ENCODE peak calls at places on chromosomes 7 and 10, in seven cellular contexts. U, E, A, Z, D, K and H are unnamed samples.

GRCh38 chr7:87155788-87156187 is 3.5 kb downstream of the DMTF1 start:
- DNase-seq in Z (no peak), K (no peak), U (no peak), A (no peak), D (no peak), E (no peak), H (no peak)

GRCh38 chr10:27944005-27944404 is 54.9 kb downstream of the ODAD2 start:
- DNase-seq in A (peak; percentile 78), Z (no peak), E (no peak), U (no peak), K (no peak), D (no peak), H (no peak)

GRCh38 chr7:104137971-104138370 is 69.8 kb downstream of the ORC5 start:
- DNase-seq in U (no peak), E (no peak), A (no peak), D (no peak), K (no peak), Z (peak; percentile 29), H (peak; percentile 84)

GRCh38 chr10:94292448-94293118 is 70.2 kb downstream of the NOC3L start:
- DNase-seq in Z (no peak), U (peak; percentile 76), E (no peak), K (no peak), D (peak; percentile 70), A (no peak), H (peak; percentile 13)

GRCh38 chr10:129057856-129058663 is 409.0 kb upstream of the MGMT start:
- DNase-seq in E (no peak), Z (no peak), A (peak; percentile 50), U (no peak), D (peak; percentile 27), K (no peak), H (no peak)

GRCh38 chr10:6431861-6432260 is 148.2 kb downstream of the PRKCQ start:
- DNase-seq in U (no peak), K (no peak), Z (no peak), E (no peak), A (no peak), D (no peak), H (no peak)

GRCh38 chr10:98309366-98310355 is 41.7 kb upstream of the LOXL4 start:
- DNase-seq in Z (peak; percentile 75), E (peak; percentile 38), K (peak; percentile 87), A (no peak), D (peak; percentile 76), U (peak; percentile 86), H (peak; percentile 80)

GRCh38 chr7:137172105-137172590 is 171.4 kb downstream of the PTN start:
- DNase-seq in U (no peak), A (no peak), D (no peak), E (no peak), K (no peak), Z (no peak), H (no peak)

GRCh38 chr7:13276977-13277376 is 589.5 kb downstream of the ARL4A start:
- DNase-seq in A (no peak), D (no peak), Z (no peak), U (no peak), K (no peak), E (no peak), H (peak; percentile 5)

GRCh38 chr7:43872401-43873165 is 3.3 kb upstream of the MRPS24 start:
- DNase-seq in Z (peak; percentile 57), A (peak; percentile 83), E (no peak), U (peak; percentile 81), K (no peak), D (peak; percentile 57), H (peak; percentile 87)

GRCh38 chr10:72145657-72146450 is 57.5 kb upstream of the SPOCK2 start:
- DNase-seq in D (no peak), U (no peak), Z (no peak), K (no peak), A (no peak), E (no peak), H (no peak)
- TF ChIP-seq CTCF in D (no peak), U (no peak), Z (no peak), K (no peak), A (no peak), E (no peak), H (no peak)

DNA sequence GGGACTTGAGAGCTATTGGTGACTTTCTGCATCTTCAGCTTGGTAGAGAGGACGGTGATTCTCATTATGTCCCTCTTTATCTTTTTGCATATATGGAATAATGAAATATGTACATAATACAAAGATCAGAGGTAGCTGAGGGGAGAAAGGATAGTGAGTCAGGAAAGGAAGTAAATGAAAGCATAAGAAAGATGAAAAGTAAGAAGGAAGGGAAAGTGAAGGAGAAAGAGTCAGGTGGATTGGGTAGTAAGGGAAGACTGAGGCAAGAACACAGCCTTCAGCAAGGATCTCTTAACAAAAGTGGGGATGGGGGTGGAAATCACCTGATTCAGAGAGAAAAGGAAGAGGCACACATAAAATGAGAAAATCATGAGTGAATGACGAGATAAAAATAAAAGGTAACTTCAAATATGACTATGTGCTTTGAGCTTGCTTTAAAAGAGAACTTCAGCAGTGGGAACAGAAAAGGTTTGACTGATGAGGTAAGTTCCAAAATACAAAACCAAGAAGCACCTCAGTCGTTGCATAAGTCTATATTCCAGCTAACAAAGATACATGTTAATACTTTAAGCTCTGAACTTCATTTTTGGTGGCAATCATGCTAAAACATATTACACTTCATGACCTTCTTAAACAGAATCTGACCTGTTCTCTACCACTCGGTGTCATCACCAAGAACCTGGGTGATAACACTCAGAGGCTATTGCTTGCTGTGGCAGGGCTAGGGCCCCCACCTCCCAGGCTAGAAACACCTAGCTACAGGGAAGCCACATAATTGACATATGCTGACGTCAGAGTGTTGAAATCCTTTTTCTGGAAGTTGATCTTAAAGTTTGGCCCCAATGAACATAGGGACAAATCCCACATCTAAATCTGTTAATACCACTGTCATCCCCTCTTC is 32.9 kb downstream of the NRCAM start:
- DNase-seq in D (no peak), A (no peak), Z (no peak), K (no peak), E (no peak), U (no peak), H (no peak)
- TF ChIP-seq CTCF in D (no peak), A (no peak), Z (no peak), K (no peak), E (no peak), U (no peak), H (no peak)

GRCh38 chr7:73978681-73979563 is 49.1 kb upstream of the ELN start:
- DNase-seq in A (peak; percentile 68), K (peak; percentile 45), D (peak; percentile 69), Z (no peak), E (no peak), U (peak; percentile 64), H (no peak)
- TF ChIP-seq CTCF in A (no peak), K (no peak), D (peak; percentile 62), Z (peak; percentile 37), E (no peak), U (peak; percentile 40), H (peak; percentile 72)

DNA sequence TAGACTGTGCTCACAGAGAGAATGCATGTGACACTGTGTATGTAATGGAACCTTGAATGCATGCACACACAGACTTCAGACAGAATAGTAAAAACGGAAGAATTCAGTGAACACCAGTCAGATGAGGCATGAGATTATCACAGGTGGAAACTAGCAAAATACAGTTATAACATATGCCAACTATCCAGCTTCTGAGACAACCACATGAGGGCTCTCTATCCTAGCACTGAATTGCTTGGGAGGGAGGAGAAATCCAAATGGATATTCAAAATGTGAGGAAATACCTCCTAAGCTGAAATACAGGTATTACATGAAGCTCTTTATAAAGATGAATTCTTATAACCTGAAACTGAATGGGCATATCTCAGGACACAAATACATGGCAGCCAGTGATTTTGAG is 30.6 kb downstream of the GARS1 start:
- DNase-seq in Z (no peak), U (no peak), A (no peak), E (no peak), D (no peak), K (no peak), H (no peak)
- TF ChIP-seq CTCF in Z (no peak), U (no peak), A (no peak), E (no peak), D (peak; percentile 35), K (no peak), H (peak; percentile 15)

GRCh38 chr10:112873541-112873940 is 76.5 kb upstream of the TCF7L2 start:
- DNase-seq in U (no peak), A (no peak), K (no peak), E (no peak), D (no peak), Z (no peak), H (no peak)

GRCh38 chr10:112871021-112871420 is 79.0 kb upstream of the TCF7L2 start:
- DNase-seq in A (no peak), D (no peak), Z (no peak), U (no peak), E (no peak), K (no peak), H (no peak)

GRCh38 chr10:112874982-112875381 is 75.1 kb upstream of the TCF7L2 start:
- DNase-seq in A (no peak), Z (no peak), D (no peak), K (no peak), E (no peak), U (no peak), H (no peak)

GRCh38 chr10:112875474-112876267 is 74.4 kb upstream of the TCF7L2 start:
- DNase-seq in A (no peak), D (no peak), U (no peak), K (no peak), E (no peak), Z (peak; percentile 34), H (no peak)

DNA sequence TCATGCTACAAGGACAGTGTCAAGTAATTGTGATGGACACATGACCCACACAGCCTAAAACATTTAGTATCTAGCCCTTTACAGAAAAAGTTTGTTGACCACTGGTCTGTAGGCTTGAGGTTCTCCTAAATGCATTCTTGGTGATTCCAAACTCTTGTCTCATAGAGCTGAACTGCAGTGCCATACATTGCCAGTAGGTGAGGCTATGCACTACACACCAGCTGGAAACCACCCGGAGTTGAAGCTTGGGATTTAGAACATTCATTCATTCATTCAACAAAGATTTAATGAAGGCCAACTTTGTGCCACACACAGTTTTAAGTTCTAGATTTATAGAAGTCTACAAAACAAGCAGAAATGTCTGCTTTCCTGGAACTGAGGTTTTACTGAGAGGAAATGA is 77.3 kb upstream of the TCF7L2 start:
- DNase-seq in A (no peak), Z (no peak), D (no peak), K (no peak), U (no peak), E (no peak), H (no peak)
- TF ChIP-seq CTCF in A (no peak), Z (peak; percentile 37), D (peak; percentile 9), K (peak; percentile 32), U (no peak), E (peak; percentile 46), H (peak; percentile 68)

DNA sequence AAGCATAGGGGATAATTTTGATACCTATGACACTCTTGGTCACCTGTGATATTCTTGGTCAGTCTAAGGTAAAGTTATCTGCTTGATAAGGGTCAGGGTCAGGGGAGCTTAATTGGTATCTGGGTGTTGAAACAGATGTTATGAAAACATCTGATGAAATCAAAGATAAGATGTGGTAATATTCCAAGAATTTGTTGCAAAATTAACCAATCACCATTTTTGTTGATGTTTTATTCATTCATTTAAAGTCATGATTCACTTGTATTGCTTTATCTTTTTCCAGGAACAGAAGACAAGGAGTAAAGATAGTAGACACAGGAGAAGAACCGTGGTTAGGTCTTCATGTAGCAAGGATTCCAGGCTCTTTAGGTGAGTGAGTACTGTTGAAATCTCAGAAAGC is 103.1 kb downstream of the SEMA3C start:
- DNase-seq in D (no peak), Z (no peak), K (no peak), U (no peak), A (no peak), E (no peak), H (no peak)
- TF ChIP-seq CTCF in D (no peak), Z (no peak), K (no peak), U (no peak), A (no peak), E (no peak), H (no peak)